ENCODE peak calls at places on chromosomes 1 and 21, in four cellular contexts. One of them, this sample, is unnamed.

GRCh38 chr1:223748405-223748772 is 36.0 kb downstream of the CAPN2 start:
- DNase-seq in transverse colon: peak; percentile 28
- DNase-seq in SK-N-SH: no peak
- DNase-seq in suprapubic skin: no peak
- DNase-seq in this sample: no peak

GRCh38 chr1:71861022-71861421 is 421.3 kb downstream of the NEGR1 start:
- DNase-seq in transverse colon: no peak
- DNase-seq in SK-N-SH: no peak
- DNase-seq in suprapubic skin: no peak
- DNase-seq in this sample: no peak

GRCh38 chr21:38574895-38575294 is 76.6 kb upstream of the ERG start:
- DNase-seq in transverse colon: no peak
- DNase-seq in SK-N-SH: no peak
- DNase-seq in suprapubic skin: no peak
- DNase-seq in this sample: no peak

GRCh38 chr1:205811660-205812059 is 1.3 kb downstream of the SLC41A1 start:
- DNase-seq in transverse colon: no peak
- DNase-seq in SK-N-SH: peak; percentile 59
- DNase-seq in suprapubic skin: no peak
- DNase-seq in this sample: no peak

GRCh38 chr21:44838951-44839350 is 21.1 kb upstream of the SUMO3 start:
- DNase-seq in transverse colon: no peak
- DNase-seq in SK-N-SH: no peak
- DNase-seq in suprapubic skin: no peak
- DNase-seq in this sample: no peak

GRCh38 chr1:93672477-93673158 is 9.0 kb downstream of the BCAR3 start:
- DNase-seq in transverse colon: no peak
- DNase-seq in SK-N-SH: no peak
- DNase-seq in suprapubic skin: no peak
- DNase-seq in this sample: peak; percentile 68

GRCh38 chr1:10639301-10640078 is 157.0 kb downstream of the CASZ1 start:
- DNase-seq in transverse colon: no peak
- DNase-seq in SK-N-SH: peak; percentile 60
- DNase-seq in suprapubic skin: no peak
- DNase-seq in this sample: no peak

GRCh38 chr21:14533555-14534400 is 12.3 kb downstream of the SAMSN1 start:
- DNase-seq in transverse colon: no peak
- DNase-seq in SK-N-SH: no peak
- DNase-seq in suprapubic skin: no peak
- DNase-seq in this sample: no peak

GRCh38 chr1:97013904-97014303 is 292.3 kb downstream of the PTBP2 start:
- DNase-seq in transverse colon: no peak
- DNase-seq in SK-N-SH: no peak
- DNase-seq in suprapubic skin: no peak
- DNase-seq in this sample: no peak

GRCh38 chr1:6914646-6915178 is 129.5 kb downstream of the CAMTA1 start:
- DNase-seq in transverse colon: no peak
- DNase-seq in SK-N-SH: no peak
- DNase-seq in suprapubic skin: no peak
- DNase-seq in this sample: no peak

GRCh38 chr21:32480381-32480780 is 67.9 kb downstream of the EVA1C start:
- DNase-seq in transverse colon: no peak
- DNase-seq in SK-N-SH: no peak
- DNase-seq in suprapubic skin: no peak
- DNase-seq in this sample: no peak

GRCh38 chr1:31424568-31424967 is 11.6 kb downstream of the SERINC2 start:
- DNase-seq in transverse colon: no peak
- DNase-seq in SK-N-SH: no peak
- DNase-seq in suprapubic skin: no peak
- DNase-seq in this sample: no peak

GRCh38 chr1:31427322-31427721 is 14.3 kb downstream of the SERINC2 start:
- DNase-seq in transverse colon: no peak
- DNase-seq in SK-N-SH: no peak
- DNase-seq in suprapubic skin: no peak
- DNase-seq in this sample: no peak

GRCh38 chr1:31426249-31426922 is 13.4 kb downstream of the SERINC2 start:
- DNase-seq in transverse colon: peak; percentile 50
- DNase-seq in SK-N-SH: no peak
- DNase-seq in suprapubic skin: no peak
- DNase-seq in this sample: no peak

GRCh38 chr1:31423418-31423947 is 10.5 kb downstream of the SERINC2 start:
- DNase-seq in transverse colon: peak; percentile 40
- DNase-seq in SK-N-SH: no peak
- DNase-seq in suprapubic skin: no peak
- DNase-seq in this sample: no peak

DNA sequence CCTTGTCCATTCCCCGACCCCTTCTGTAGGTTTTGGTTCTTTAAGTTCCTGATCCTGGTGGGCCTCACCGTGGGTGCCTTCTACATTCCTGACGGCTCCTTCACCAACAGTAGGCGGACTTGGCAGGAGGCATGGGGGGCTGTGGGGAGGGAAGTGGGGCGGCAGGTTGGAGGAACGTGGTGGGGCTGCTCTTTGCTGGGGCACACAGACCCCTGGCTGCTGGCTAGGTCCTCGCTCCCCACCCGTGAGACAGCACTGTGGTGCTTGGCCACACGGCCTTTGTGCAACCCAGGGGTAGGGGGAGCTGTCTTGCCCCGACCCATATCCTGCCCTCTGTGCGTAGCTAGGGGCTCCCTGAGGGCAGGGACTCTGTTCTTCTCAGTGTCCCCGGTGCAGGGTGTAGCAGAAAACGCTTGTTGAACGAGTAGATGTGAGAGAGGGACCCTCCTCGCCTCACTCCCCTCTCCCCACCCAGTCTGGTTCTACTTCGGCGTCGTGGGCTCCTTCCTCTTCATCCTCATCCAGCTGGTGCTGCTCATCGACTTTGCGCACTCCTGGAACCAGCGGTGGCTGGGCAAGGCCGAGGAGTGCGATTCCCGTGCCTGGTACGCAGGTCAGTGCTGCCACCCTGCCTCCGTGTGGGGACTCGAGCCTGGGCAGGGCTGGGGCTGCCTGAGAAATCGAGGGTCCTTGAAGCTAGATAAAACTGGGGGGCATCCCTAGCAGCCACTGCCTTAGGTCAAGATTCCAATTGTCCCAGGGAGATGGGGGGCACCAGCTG is 12.5 kb downstream of the SERINC2 start:
- DNase-seq in transverse colon: no peak
- DNase-seq in SK-N-SH: no peak
- DNase-seq in suprapubic skin: no peak
- DNase-seq in this sample: no peak
- H3K4me1 ChIP-seq in transverse colon: peaks cover 9% of the 10 kb centered on the region
- H3K4me1 ChIP-seq in SK-N-SH: no peaks in the 10 kb centered on the region
- H3K4me1 ChIP-seq in suprapubic skin: peaks cover 14% of the 10 kb centered on the region
- H3K4me1 ChIP-seq in this sample: no peaks in the 10 kb centered on the region

GRCh38 chr21:21816778-21817177 is 818.6 kb downstream of the NCAM2 start:
- DNase-seq in transverse colon: no peak
- DNase-seq in SK-N-SH: peak; percentile 5
- DNase-seq in suprapubic skin: no peak
- DNase-seq in this sample: no peak
- TF ChIP-seq POLR2AphosphoS5 in transverse colon: no peak
- TF ChIP-seq POLR2AphosphoS5 in SK-N-SH: peak; percentile 43
- TF ChIP-seq POLR2AphosphoS5 in suprapubic skin: no peak
- TF ChIP-seq POLR2AphosphoS5 in this sample: no peak

DNA sequence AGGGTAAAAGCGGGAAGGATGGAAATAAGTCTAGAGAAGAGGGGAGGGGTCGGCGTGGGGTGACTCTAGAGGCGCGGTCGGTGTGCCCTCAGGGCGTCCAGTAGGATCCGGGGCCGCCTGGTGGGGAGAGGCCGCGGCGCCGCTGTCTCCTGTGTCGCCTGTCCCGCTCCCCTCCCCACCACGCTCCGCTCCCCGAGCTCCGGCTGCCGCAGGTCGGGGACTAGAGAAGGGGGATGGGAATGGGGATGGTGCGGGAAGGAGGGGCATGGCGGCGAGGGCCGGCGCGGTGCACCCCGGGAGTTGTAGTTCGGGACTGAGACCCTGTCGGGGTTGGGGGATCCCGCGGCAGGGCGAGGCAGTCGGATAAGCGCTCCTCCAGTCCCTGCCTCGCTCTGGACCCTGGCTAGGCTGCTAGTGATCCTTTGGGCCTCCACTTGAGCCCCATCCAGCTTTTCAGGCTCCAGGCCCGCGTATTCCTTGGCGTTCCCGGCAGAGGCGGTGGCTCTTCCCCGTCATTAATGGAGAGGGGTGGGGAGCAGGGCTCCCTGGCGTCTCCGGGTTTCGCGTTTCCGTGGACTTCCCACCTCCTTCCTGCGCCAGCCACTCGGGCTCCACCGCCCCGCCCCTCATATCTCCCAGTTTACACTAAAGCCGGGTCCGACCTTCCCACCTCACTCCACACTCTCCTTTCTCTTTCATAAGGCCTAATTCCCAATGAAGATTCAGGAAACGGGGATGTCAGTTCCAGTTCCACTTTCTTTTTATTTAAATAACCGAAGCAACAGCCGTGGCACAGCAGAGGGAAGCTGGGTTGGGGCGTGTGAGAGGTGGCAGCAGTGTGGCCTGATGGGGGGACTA is at the start of gene ENTREP3:
- DNase-seq in transverse colon: peak; percentile 89
- DNase-seq in SK-N-SH: peak; percentile 97
- DNase-seq in suprapubic skin: peak; percentile 91
- DNase-seq in this sample: peak; percentile 95
- TF ChIP-seq EP300 in transverse colon: no peak
- TF ChIP-seq EP300 in SK-N-SH: no peak
- TF ChIP-seq EP300 in suprapubic skin: no peak
- TF ChIP-seq EP300 in this sample: no peak

GRCh38 chr1:24415910-24416665 is 486 bp downstream of the NIPAL3 start:
- DNase-seq in transverse colon: no peak
- DNase-seq in SK-N-SH: peak; percentile 38
- DNase-seq in suprapubic skin: no peak
- DNase-seq in this sample: no peak

GRCh38 chr1:24416666-24417391 is 1.2 kb downstream of the NIPAL3 start:
- DNase-seq in transverse colon: peak; percentile 55
- DNase-seq in SK-N-SH: no peak
- DNase-seq in suprapubic skin: no peak
- DNase-seq in this sample: no peak

GRCh38 chr1:24413350-24414163 is at the start of gene STPG1:
- DNase-seq in transverse colon: peak; percentile 90
- DNase-seq in SK-N-SH: peak; percentile 94
- DNase-seq in suprapubic skin: peak; percentile 91
- DNase-seq in this sample: peak; percentile 90

GRCh38 chr1:24415334-24415909 is at the start of gene NIPAL3:
- DNase-seq in transverse colon: peak; percentile 98
- DNase-seq in SK-N-SH: peak; percentile 91
- DNase-seq in suprapubic skin: peak; percentile 98
- DNase-seq in this sample: peak; percentile 99

DNA sequence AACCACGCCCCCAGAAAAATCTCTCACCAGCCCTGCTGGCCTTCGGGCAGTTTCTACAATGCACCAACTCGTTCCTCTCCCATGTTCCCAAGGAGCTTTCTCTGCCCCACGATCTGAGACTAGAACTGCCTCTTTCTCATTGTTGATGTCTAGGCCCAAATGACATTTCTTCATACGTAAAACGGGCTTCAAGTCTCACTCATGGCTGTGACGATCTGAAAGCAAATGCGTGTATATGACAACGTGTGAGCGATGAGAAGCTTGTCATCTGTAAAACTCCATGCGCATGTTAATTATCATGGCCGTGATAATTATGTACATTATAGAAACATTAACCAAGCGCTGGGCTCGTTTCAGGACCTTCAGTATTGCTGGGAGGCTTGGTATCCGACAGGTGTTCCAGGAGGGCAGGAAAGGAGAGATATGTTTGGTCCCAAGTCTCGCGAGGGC is 693 bp upstream of the NIPAL3 start:
- DNase-seq in transverse colon: no peak
- DNase-seq in SK-N-SH: no peak
- DNase-seq in suprapubic skin: no peak
- DNase-seq in this sample: no peak
- H3K4me1 ChIP-seq in transverse colon: peaks cover 64% of the 10 kb centered on the region
- H3K4me1 ChIP-seq in SK-N-SH: peaks cover 39% of the 10 kb centered on the region
- H3K4me1 ChIP-seq in suprapubic skin: peaks cover 61% of the 10 kb centered on the region
- H3K4me1 ChIP-seq in this sample: peaks cover 39% of the 10 kb centered on the region

GRCh38 chr1:35886606-35887431 is 3.8 kb downstream of the AGO1 start:
- DNase-seq in transverse colon: no peak
- DNase-seq in SK-N-SH: peak; percentile 37
- DNase-seq in suprapubic skin: no peak
- DNase-seq in this sample: no peak
- TF ChIP-seq POLR2AphosphoS5 in transverse colon: no peak
- TF ChIP-seq POLR2AphosphoS5 in SK-N-SH: no peak
- TF ChIP-seq POLR2AphosphoS5 in suprapubic skin: no peak
- TF ChIP-seq POLR2AphosphoS5 in this sample: no peak

This sample was measured in sigmoid colon.